ENCODE peak calls at places on chromosomes 3 and 15, in five cellular contexts. S is fibroblast of mammary gland, L is cardiac fibroblast, B is psoas muscle, P is fibroblast of villous mesenchyme. F is an unnamed sample.

GRCh38 chr15:68797589-68798377 is 22.9 kb downstream of the ANP32A start:
- DNase-seq in L (no peak), P (no peak), B (no peak), S (no peak), F (no peak)

GRCh38 chr3:70000563-70001081 is 1.1 kb downstream of the SAMMSON start:
- DNase-seq in B (no peak), P (peak), L (peak), S (no peak), F (no peak)

GRCh38 chr3:136151219-136151618 is 44.9 kb downstream of the MSL2 start:
- DNase-seq in P (peak), S (no peak), L (no peak), B (no peak), F (no peak)

GRCh38 chr3:34178415-34178814 is 380.0 kb downstream of the PDCD6IP start:
- DNase-seq in P (no peak), L (peak), B (no peak), S (peak), F (peak)

GRCh38 chr15:62343397-62343796 is 178.3 kb upstream of the C2CD4B start:
- DNase-seq in S (no peak), B (no peak), L (no peak), P (no peak), F (no peak)

GRCh38 chr3:42149537-42150426 is 58.6 kb downstream of the TRAK1 start:
- DNase-seq in P (no peak), L (no peak), S (no peak), B (no peak), F (no peak)

GRCh38 chr3:58068126-58068809 is 60.0 kb downstream of the FLNB start:
- DNase-seq in L (no peak), B (no peak), P (no peak), S (no peak), F (no peak)

GRCh38 chr15:73691398-73691797 is 7.2 kb downstream of the CD276 start:
- DNase-seq in P (peak), B (peak), S (peak), L (peak), F (peak)

GRCh38 chr15:38612159-38612863 is 47.7 kb upstream of the RASGRP1 start:
- DNase-seq in P (no peak), L (no peak), B (no peak), S (no peak), F (no peak)

GRCh38 chr3:41212088-41212487 is 12.8 kb downstream of the CTNNB1 start:
- DNase-seq in B (no peak), L (no peak), S (no peak), P (no peak), F (no peak)

GRCh38 chr15:88635343-88635742 is 3.5 kb upstream of the ISG20 start:
- DNase-seq in S (no peak), B (no peak), L (no peak), P (peak), F (peak)

GRCh38 chr3:130839815-130840214 is 54.1 kb upstream of the ATP2C1 start:
- DNase-seq in P (no peak), S (no peak), L (no peak), B (no peak), F (no peak)

GRCh38 chr15:39786444-39787056 is 3.9 kb upstream of the FSIP1 start:
- DNase-seq in P (peak), B (no peak), L (peak), S (peak), F (peak)

GRCh38 chr3:11410564-11410963 is 138.4 kb downstream of the ATG7 start:
- DNase-seq in L (peak), P (no peak), S (no peak), B (no peak), F (no peak)

GRCh38 chr3:132464066-132464465 is 46.8 kb downstream of the DNAJC13 start:
- DNase-seq in P (peak), S (peak), L (peak), B (no peak), F (peak)

GRCh38 chr3:159586587-159587202 is 401.9 kb upstream of the IL12A start:
- DNase-seq in S (peak), P (peak), B (no peak), L (peak), F (peak)

GRCh38 chr3:184237211-184237610 is 7.8 kb downstream of the VWA5B2 start:
- DNase-seq in L (no peak), S (no peak), B (no peak), P (no peak), F (no peak)

GRCh38 chr15:101366853-101367252 is 71.8 kb upstream of the SNRPA1 start:
- DNase-seq in L (no peak), B (no peak), P (no peak), S (no peak), F (no peak)

GRCh38 chr15:65081758-65082157 is 5.2 kb downstream of the KBTBD13 start:
- DNase-seq in B (no peak), S (no peak), L (no peak), P (no peak), F (no peak)

GRCh38 chr3:60555704-60556340 is 695.4 kb downstream of the FHIT start:
- DNase-seq in S (peak), P (no peak), B (no peak), L (peak), F (peak)

GRCh38 chr3:1195922-1196321 is 103.1 kb downstream of the CNTN6 start:
- DNase-seq in L (peak), S (peak), B (no peak), P (peak), F (peak)

GRCh38 chr3:39329493-39329892 is at the start of gene CCR8:
- DNase-seq in L (no peak), S (no peak), P (no peak), B (no peak), F (no peak)

GRCh38 chr15:70154440-70155347 is 57.0 kb upstream of the TLE3 start:
- DNase-seq in B (peak), P (peak), L (no peak), S (no peak), F (no peak)

GRCh38 chr3:146969356-146969755 is 364.2 kb upstream of the PLSCR5 start:
- DNase-seq in B (no peak), L (peak), S (peak), P (peak), F (peak)

GRCh38 chr3:146967786-146968185 is 362.6 kb upstream of the PLSCR5 start:
- DNase-seq in P (no peak), L (no peak), B (no peak), S (no peak), F (peak)

GRCh38 chr3:146970236-146970635 is 365.1 kb upstream of the PLSCR5 start:
- DNase-seq in B (no peak), L (no peak), S (peak), P (no peak), F (peak)

GRCh38 chr3:146966124-146966523 is 361.0 kb upstream of the PLSCR5 start:
- DNase-seq in S (no peak), P (no peak), L (no peak), B (no peak), F (no peak)

DNA sequence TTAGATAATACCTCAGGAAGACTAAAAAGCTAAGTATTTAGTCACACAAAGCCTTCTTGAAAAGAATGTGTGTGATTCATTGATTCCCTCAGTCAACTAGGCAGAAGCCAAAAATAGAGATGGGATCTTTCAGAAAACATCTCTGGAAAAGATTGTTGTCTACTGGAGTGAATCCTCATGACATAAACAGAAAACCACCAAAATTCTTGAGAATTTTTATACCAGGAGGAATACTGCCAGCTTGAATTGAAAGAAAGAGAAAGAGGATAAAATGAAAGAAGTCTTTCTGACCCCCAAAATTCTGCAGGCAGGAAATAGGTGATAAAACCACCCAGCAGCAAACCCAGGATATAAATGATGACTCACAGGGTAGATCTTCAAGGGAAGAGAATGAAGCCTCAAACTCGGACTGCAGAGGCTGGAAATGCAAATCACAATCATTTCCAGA is 363.1 kb upstream of the PLSCR5 start:
- DNase-seq in S (peak), B (no peak), L (peak), P (peak), F (peak)
- H3K4me3 ChIP-seq in S (no peak), B (no peak), L (peak), P (no peak), F (no peak)

DNA sequence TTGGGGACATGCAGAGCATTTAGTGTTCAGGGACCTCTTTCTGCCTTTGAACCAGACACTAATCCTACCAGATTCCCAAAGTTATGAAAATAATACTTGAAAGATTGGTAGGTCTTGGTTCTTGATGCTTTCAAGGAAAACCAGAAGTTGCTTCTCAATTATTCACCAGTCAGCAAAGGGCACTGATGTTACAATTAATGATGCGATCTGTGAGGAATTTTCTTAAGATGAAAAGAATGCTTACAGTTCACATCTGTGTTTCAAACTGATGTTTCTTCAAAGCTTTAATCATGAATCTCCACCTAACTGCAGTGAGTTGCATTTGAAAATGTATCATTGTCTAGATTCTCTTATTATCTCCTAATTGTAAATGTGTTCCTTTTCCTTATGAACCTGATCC is 161.0 kb downstream of the NAALADL2 start:
- DNase-seq in P (no peak), L (peak), S (peak), B (no peak), F (peak)
- TF ChIP-seq CTCF in P (no peak), L (no peak), S (no peak), B (no peak), F (no peak)

DNA sequence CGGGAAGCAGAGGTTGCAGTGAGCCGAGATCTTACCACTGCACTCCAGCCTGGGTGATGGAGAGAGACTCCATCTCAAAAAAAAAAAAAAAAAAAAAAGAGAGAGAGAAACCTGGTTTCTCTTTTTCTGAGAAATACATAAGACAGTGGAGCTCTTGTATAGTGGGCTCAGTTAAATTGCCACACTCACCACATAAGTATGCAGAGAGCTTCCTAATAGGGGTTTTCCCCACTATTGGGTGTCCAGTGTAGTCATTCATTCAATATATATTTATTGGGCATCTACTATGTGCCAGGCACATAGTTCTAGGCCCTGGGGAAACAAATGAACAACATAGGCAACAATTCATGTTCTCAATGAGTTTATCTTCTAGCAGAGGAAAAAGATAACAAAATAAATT is 48.9 kb upstream of the FMN1 start:
- DNase-seq in P (no peak), L (peak), S (peak), B (no peak), F (peak)
- H3K4me3 ChIP-seq in P (no peak), L (no peak), S (no peak), B (no peak), F (no peak)

GRCh38 chr3:172202797-172203196 is 163.4 kb downstream of the FNDC3B start:
- DNase-seq in B (no peak), P (no peak), S (no peak), L (no peak), F (no peak)
- TF ChIP-seq CTCF in B (no peak), P (no peak), S (no peak), L (peak), F (peak)